ENCODE peak calls at places on chromosomes 13 and 19, in eight cellular contexts. Q is AG04450; V is mucosa of descending colon; O is GM20000; U is thoracic aorta; B is activated CD8-positive, alpha-beta T cell treated with anti-CD3 and anti-CD28 coated beads for 36 hours; M is cardiac muscle cell; E is ovary. A is an unnamed sample.

GRCh38 chr19:1211494-1212234 is 6.1 kb downstream of the STK11 start:
- DNase-seq in B (no peak), U (no peak), M (peak; percentile 25), O (no peak), V (peak; percentile 49), E (peak; percentile 55), Q (no peak), A (no peak)

GRCh38 chr19:18915639-18916038 is 3.5 kb downstream of the COPE start:
- DNase-seq in V (no peak), M (peak; percentile 40), Q (no peak), B (peak; percentile 67), O (no peak), E (no peak), U (no peak), A (peak; percentile 46)

GRCh38 chr19:33235269-33235995 is 9.8 kb upstream of the SLC7A10 start:
- DNase-seq in B (peak; percentile 87), M (peak; percentile 75), O (peak; percentile 94), U (peak; percentile 43), Q (peak; percentile 18), V (peak; percentile 75), E (peak; percentile 73), A (peak; percentile 91)

GRCh38 chr19:18450934-18451836 is 13.3 kb upstream of the ISYNA1 start:
- DNase-seq in M (peak; percentile 81), V (peak; percentile 87), U (no peak), Q (no peak), O (peak; percentile 92), B (peak; percentile 94), E (peak; percentile 94), A (peak; percentile 89)

GRCh38 chr19:38648789-38649304 is 1.4 kb downstream of the ACTN4 start:
- DNase-seq in V (peak; percentile 31), O (no peak), E (no peak), U (no peak), Q (no peak), B (no peak), M (no peak), A (no peak)

GRCh38 chr13:23440821-23441608 is 7.5 kb upstream of the SACS start:
- DNase-seq in M (no peak), B (no peak), V (no peak), E (no peak), O (no peak), Q (no peak), U (no peak), A (no peak)

GRCh38 chr13:61187471-61187870 is 228.2 kb downstream of the PCDH20 start:
- DNase-seq in U (no peak), O (no peak), Q (no peak), V (no peak), E (no peak), B (no peak), M (no peak), A (no peak)

GRCh38 chr19:33373701-33374405 is at the start of gene CEBPG:
- DNase-seq in E (peak; percentile 74), B (peak; percentile 58), V (peak; percentile 67), O (peak; percentile 87), Q (no peak), U (no peak), M (peak; percentile 73), A (peak; percentile 70)

GRCh38 chr19:40229484-40229883 is 3.0 kb upstream of the CCNP start:
- DNase-seq in B (peak; percentile 47), V (no peak), M (no peak), E (no peak), U (no peak), O (no peak), Q (no peak), A (no peak)

GRCh38 chr13:96958286-96958891 is 35.9 kb downstream of the OXGR1 start:
- DNase-seq in V (no peak), U (no peak), E (no peak), M (peak; percentile 46), Q (no peak), B (peak; percentile 9), O (peak; percentile 13), A (no peak)

GRCh38 chr13:93172109-93172508 is 54.5 kb upstream of the GPC6 start:
- DNase-seq in U (no peak), E (no peak), M (no peak), B (no peak), O (no peak), Q (no peak), V (no peak), A (no peak)

GRCh38 chr13:18212873-18213272 is 968.8 kb downstream of the TUBA3C start:
- DNase-seq in U (peak; percentile 77), M (peak; percentile 5), V (no peak), O (peak; percentile 12), Q (peak; percentile 4), B (peak; percentile 15), E (no peak), A (no peak)

GRCh38 chr13:20654156-20654555 is 49.3 kb upstream of the IL17D start:
- DNase-seq in V (no peak), M (peak; percentile 8), B (no peak), U (no peak), Q (no peak), O (no peak), E (no peak), A (no peak)

GRCh38 chr13:113929628-113930615 is 44.0 kb downstream of the C13orf46 start:
- DNase-seq in E (peak; percentile 23), O (no peak), Q (no peak), V (no peak), M (no peak), B (no peak), U (peak; percentile 2), A (no peak)

GRCh38 chr19:14300281-14300680 is 81.0 kb upstream of the ADGRE5 start:
- DNase-seq in Q (no peak), E (no peak), U (no peak), B (no peak), O (no peak), V (no peak), M (no peak), A (peak; percentile 10)

GRCh38 chr19:51479531-51480331 is 1.4 kb downstream of the CEACAM18 start:
- DNase-seq in O (no peak), M (no peak), V (no peak), Q (no peak), U (no peak), B (peak; percentile 77), E (no peak), A (no peak)

GRCh38 chr19:21655540-21656126 is 111.7 kb downstream of the ZNF100 start:
- DNase-seq in B (no peak), U (no peak), E (no peak), M (no peak), O (no peak), Q (no peak), V (no peak), A (no peak)

GRCh38 chr19:43651758-43652545 is 12.3 kb upstream of the CADM4 start:
- DNase-seq in O (peak; percentile 70), B (peak; percentile 60), E (peak; percentile 64), V (no peak), U (no peak), Q (peak; percentile 27), M (peak; percentile 75), A (peak; percentile 79)

GRCh38 chr13:74039667-74040066 is 94.5 kb downstream of the KLF12 start:
- DNase-seq in V (no peak), M (no peak), U (no peak), Q (no peak), O (no peak), B (no peak), E (no peak), A (no peak)

GRCh38 chr13:74036373-74036772 is 97.8 kb downstream of the KLF12 start:
- DNase-seq in M (no peak), Q (no peak), E (no peak), O (no peak), V (no peak), U (no peak), B (no peak), A (peak; percentile 28)

GRCh38 chr13:74037762-74038161 is 96.4 kb downstream of the KLF12 start:
- DNase-seq in B (peak; percentile 31), V (no peak), M (no peak), Q (no peak), O (no peak), E (no peak), U (no peak), A (no peak)

GRCh38 chr13:74039154-74039553 is 95.0 kb downstream of the KLF12 start:
- DNase-seq in E (no peak), O (no peak), Q (no peak), V (no peak), M (no peak), U (no peak), B (no peak), A (no peak)

GRCh38 chr13:74040200-74040599 is 94.0 kb downstream of the KLF12 start:
- DNase-seq in O (peak; percentile 42), Q (no peak), M (peak; percentile 44), E (no peak), V (no peak), U (no peak), B (peak; percentile 28), A (peak; percentile 48)
- TF ChIP-seq CTCF in O (peak; percentile 79), Q (peak; percentile 55), M (peak; percentile 53), E (no peak), V (peak; percentile 20), U (peak; percentile 40), B (peak; percentile 38), A (no peak)

GRCh38 chr19:47531640-47532387 is 17.0 kb upstream of the NAPA start:
- DNase-seq in V (no peak), O (no peak), M (peak; percentile 53), U (no peak), B (no peak), Q (no peak), E (no peak), A (no peak)
- TF ChIP-seq CTCF in V (no peak), O (no peak), M (no peak), U (no peak), B (no peak), Q (no peak), E (no peak), A (no peak)

GRCh38 chr13:110444226-110444653 is 117.3 kb downstream of the RAB20 start:
- DNase-seq in U (no peak), V (no peak), E (peak; percentile 38), B (no peak), Q (no peak), M (peak; percentile 44), O (no peak), A (peak; percentile 11)
- TF ChIP-seq CTCF in U (no peak), V (no peak), E (peak; percentile 55), B (no peak), Q (no peak), M (peak; percentile 38), O (peak; percentile 19), A (no peak)

GRCh38 chr13:59531571-59532091 is 632.1 kb downstream of the DIAPH3 start:
- DNase-seq in U (peak; percentile 16), V (no peak), M (peak; percentile 93), E (peak; percentile 51), B (peak; percentile 32), O (no peak), Q (peak; percentile 74), A (peak; percentile 21)

GRCh38 chr13:59522652-59523051 is 641.1 kb downstream of the DIAPH3 start:
- DNase-seq in Q (no peak), B (no peak), U (no peak), O (no peak), E (no peak), M (no peak), V (no peak), A (no peak)

GRCh38 chr13:59532405-59532804 is 631.3 kb downstream of the DIAPH3 start:
- DNase-seq in M (no peak), B (no peak), V (no peak), O (no peak), U (no peak), E (no peak), Q (no peak), A (no peak)

GRCh38 chr13:59521549-59521948 is 642.2 kb downstream of the DIAPH3 start:
- DNase-seq in M (no peak), Q (no peak), O (no peak), U (no peak), V (no peak), B (no peak), E (no peak), A (no peak)

GRCh38 chr13:59527500-59527899 is 636.2 kb downstream of the DIAPH3 start:
- DNase-seq in M (no peak), Q (no peak), E (no peak), O (no peak), U (no peak), B (no peak), V (no peak), A (no peak)
- TF ChIP-seq CTCF in M (no peak), Q (no peak), E (no peak), O (no peak), U (no peak), B (no peak), V (no peak), A (no peak)